ENCODE peak calls at places on chromosomes 4 and X, in eight cellular contexts. J, Y, S, K, G, Q, Z and H are unnamed samples.

GRCh38 chrX:74531081-74531480 is 83.3 kb downstream of the RLIM start:
- DNase-seq in G (no peak), Y (no peak), K (no peak), Z (no peak), S (no peak), Q (no peak), J (no peak), H (no peak)

GRCh38 chrX:72020204-72020603 is 109.6 kb downstream of the NHSL2 start:
- DNase-seq in Y (no peak), Q (no peak), K (no peak), S (no peak), Z (no peak), J (peak), G (no peak), H (no peak)

GRCh38 chrX:42530027-42530426 is 247.9 kb downstream of the PPP1R2C start:
- DNase-seq in K (no peak), Z (no peak), G (no peak), Y (no peak), Q (no peak), S (no peak), J (no peak), H (no peak)

GRCh38 chr4:89998350-89999098 is 103.9 kb downstream of the MMRN1 start:
- DNase-seq in S (no peak), J (no peak), K (peak), G (peak), Y (no peak), Q (no peak), Z (no peak), H (no peak)

GRCh38 chr4:39933689-39934590 is 43.8 kb downstream of the PDS5A start:
- DNase-seq in J (no peak), G (no peak), Z (no peak), Q (no peak), Y (no peak), S (no peak), K (no peak), H (no peak)

GRCh38 chr4:2963185-2964076 is at the start of the genes GRK4 and NOP14:
- DNase-seq in Z (peak), G (peak), J (peak), S (peak), Y (peak), Q (peak), K (peak), H (peak)

GRCh38 chrX:91039777-91040176 is 394.9 kb upstream of the PABPC5 start:
- DNase-seq in K (no peak), Y (no peak), J (no peak), G (peak), Q (no peak), Z (no peak), S (no peak), H (no peak)

GRCh38 chrX:23841847-23842522 is 59.0 kb downstream of the SAT1 start:
- DNase-seq in Z (no peak), G (no peak), K (no peak), Y (no peak), Q (no peak), S (no peak), J (no peak), H (no peak)

GRCh38 chrX:39050427-39050826 is 249.2 kb downstream of the MID1IP1 start:
- DNase-seq in Y (no peak), Z (no peak), G (no peak), S (no peak), Q (no peak), K (no peak), J (no peak), H (no peak)

GRCh38 chr4:6272863-6273660 is 3.4 kb downstream of the WFS1 start:
- DNase-seq in S (no peak), K (peak), Z (peak), Q (no peak), Y (peak), G (no peak), J (no peak), H (no peak)

GRCh38 chrX:153608821-153609220 is 9.9 kb upstream of the CCNQ start:
- DNase-seq in S (no peak), J (no peak), Z (no peak), Y (no peak), Q (no peak), G (no peak), K (no peak), H (no peak)

GRCh38 chrX:47143894-47144625 is 442 bp downstream of the NDUFB11 start:
- DNase-seq in J (peak), K (peak), S (peak), G (peak), Y (no peak), Q (no peak), Z (peak), H (no peak)

GRCh38 chr4:168999836-169000235 is 10.2 kb downstream of the CBR4 start:
- DNase-seq in G (no peak), J (no peak), Z (no peak), Y (no peak), S (no peak), K (no peak), Q (no peak), H (no peak)

GRCh38 chr4:177222776-177223175 is 86.9 kb upstream of the NEIL3 start:
- DNase-seq in J (no peak), S (no peak), K (no peak), G (peak), Z (no peak), Y (no peak), Q (no peak), H (no peak)

GRCh38 chr4:1170805-1171305 is 1.5 kb downstream of the SPON2 start:
- DNase-seq in Y (no peak), Z (peak), K (peak), J (peak), S (no peak), Q (no peak), G (no peak), H (no peak)

GRCh38 chr4:53479731-53480525 is 102.5 kb downstream of the FIP1L1 start:
- DNase-seq in S (no peak), Q (no peak), Z (no peak), Y (no peak), J (no peak), K (no peak), G (no peak), H (no peak)

GRCh38 chr4:78286281-78286680 is 229.2 kb downstream of the FRAS1 start:
- DNase-seq in Q (no peak), J (no peak), Z (no peak), G (no peak), K (no peak), Y (no peak), S (no peak), H (no peak)

GRCh38 chrX:69022430-69022829 is 142.8 kb downstream of the PJA1 start:
- DNase-seq in S (no peak), Y (no peak), K (no peak), Q (no peak), J (no peak), G (no peak), Z (no peak), H (no peak)

GRCh38 chr4:165971941-165972340 is 98.9 kb downstream of the TLL1 start:
- DNase-seq in Z (no peak), S (no peak), Q (no peak), K (no peak), J (no peak), Y (peak), G (no peak), H (no peak)

GRCh38 chr4:4410271-4410670 is 23.4 kb downstream of the NSG1 start:
- DNase-seq in G (no peak), Q (no peak), S (no peak), Z (peak), K (no peak), J (no peak), Y (no peak), H (no peak)

GRCh38 chr4:148094149-148094548 is 348.1 kb downstream of the NR3C2 start:
- DNase-seq in K (no peak), Q (no peak), Z (no peak), J (no peak), S (no peak), Y (no peak), G (no peak), H (no peak)

GRCh38 chr4:119729815-119730643 is 101.4 kb upstream of the PDE5A start:
- DNase-seq in G (no peak), J (no peak), Z (no peak), S (peak), Y (peak), K (peak), Q (no peak), H (no peak)

GRCh38 chr4:42566835-42567234 is 90.1 kb downstream of the ATP8A1 start:
- DNase-seq in Q (no peak), K (no peak), S (no peak), Z (no peak), Y (no peak), J (no peak), G (no peak), H (no peak)

GRCh38 chrX:10722804-10723364 is 102.5 kb upstream of the MID1 start:
- DNase-seq in Y (peak), J (peak), Q (peak), K (peak), G (peak), Z (no peak), S (peak), H (no peak)

GRCh38 chr4:135382280-135382679 is 1180.7 kb upstream of the PABPC4L start:
- DNase-seq in S (no peak), Z (no peak), Q (no peak), J (no peak), K (no peak), Y (no peak), G (no peak), H (no peak)

GRCh38 chr4:177308842-177309524 is 691 bp upstream of the NEIL3 start:
- DNase-seq in Z (no peak), Q (no peak), G (no peak), S (no peak), Y (no peak), K (no peak), J (no peak), H (peak)

GRCh38 chrX:106802063-106802387 is 448 bp upstream of the TBC1D8B start:
- DNase-seq in Q (no peak), G (peak), Y (peak), K (no peak), Z (no peak), J (no peak), S (no peak), H (no peak)
- H3K27ac ChIP-seq in Q (no peak), G (no peak), Y (peak), K (no peak), Z (no peak), J (peak), S (peak), H (no peak)

GRCh38 chr4:83605216-83605615 is 69.3 kb downstream of the GPAT3 start:
- DNase-seq in Q (no peak), Z (no peak), G (no peak), J (no peak), Y (no peak), K (no peak), S (no peak), H (no peak)
- H3K27ac ChIP-seq in Q (no peak), Z (peak), G (no peak), J (peak), Y (no peak), K (no peak), S (no peak), H (no peak)

GRCh38 chr4:189809885-189810284 is 130.8 kb upstream of the FRG1 start:
- DNase-seq in Y (no peak), S (no peak), Z (no peak), G (no peak), K (no peak), Q (no peak), J (no peak), H (no peak)

GRCh38 chr4:189815404-189816192 is 125.1 kb upstream of the FRG1 start:
- DNase-seq in Q (no peak), G (no peak), K (no peak), Y (no peak), J (no peak), Z (no peak), S (no peak), H (no peak)
- H3K27ac ChIP-seq in Q (no peak), G (no peak), K (no peak), Y (no peak), J (no peak), Z (no peak), S (no peak), H (no peak)

GRCh38 chr4:23456864-23457263 is 433.0 kb downstream of the PPARGC1A start:
- DNase-seq in S (no peak), G (no peak), Z (no peak), K (no peak), J (no peak), Q (no peak), Y (no peak), H (no peak)

GRCh38 chr4:23463071-23463470 is 426.8 kb downstream of the PPARGC1A start:
- DNase-seq in K (no peak), G (no peak), Z (no peak), Q (no peak), S (no peak), J (no peak), Y (no peak), H (no peak)

GRCh38 chr4:23455482-23455881 is 434.4 kb downstream of the PPARGC1A start:
- DNase-seq in Y (no peak), Z (no peak), S (no peak), J (no peak), G (peak), K (no peak), Q (no peak), H (no peak)

GRCh38 chr4:23458061-23458460 is 431.8 kb downstream of the PPARGC1A start:
- DNase-seq in J (no peak), K (no peak), Z (no peak), Q (no peak), Y (no peak), S (no peak), G (no peak), H (no peak)
- H3K27ac ChIP-seq in J (no peak), K (no peak), Z (no peak), Q (no peak), Y (no peak), S (no peak), G (no peak), H (no peak)